ENCODE peak calls at places on chromosomes 2 and 18, in five cellular contexts. H is Peyer's patch; T is HAP-1; Y is naive thymus-derived CD8-positive, alpha-beta T cell; S is occipital lobe. F is an unnamed sample.

GRCh38 chr2:21270658-21271057 is 146.9 kb downstream of the TDRD15 start:
- DNase-seq in Y (no peak), T (no peak), H (no peak), S (no peak), F (peak; percentile 66)

GRCh38 chr2:28982381-28982950 is 1.4 kb downstream of the TOGARAM2 start:
- DNase-seq in H (no peak), T (no peak), S (no peak), Y (no peak), F (no peak)

GRCh38 chr2:143152219-143152618 is 23.0 kb downstream of the ARHGAP15 start:
- DNase-seq in S (no peak), Y (no peak), H (no peak), T (no peak), F (no peak)

GRCh38 chr2:85324639-85325465 is 2.9 kb downstream of the TGOLN2 start:
- DNase-seq in T (no peak), S (no peak), H (no peak), Y (no peak), F (no peak)

GRCh38 chr2:159903404-159904126 is 105.6 kb upstream of the CD302 start:
- DNase-seq in Y (peak; percentile 66), T (no peak), H (peak; percentile 62), S (no peak), F (peak; percentile 17)

GRCh38 chr2:233982421-233983121 is 65.4 kb downstream of the TRPM8 start:
- DNase-seq in H (no peak), Y (no peak), S (no peak), T (no peak), F (no peak)

GRCh38 chr2:219648963-219649362 is 21.5 kb downstream of the SLC4A3 start:
- DNase-seq in Y (no peak), T (no peak), H (no peak), S (no peak), F (no peak)

GRCh38 chr2:74441111-74441689 is 537 bp downstream of the RTKN start:
- DNase-seq in Y (no peak), S (no peak), H (no peak), T (no peak), F (no peak)

GRCh38 chr2:57497489-57498096 is 549.0 kb upstream of the VRK2 start:
- DNase-seq in H (peak; percentile 16), S (peak; percentile 20), T (peak; percentile 75), Y (no peak), F (peak; percentile 72)

GRCh38 chr2:36380624-36381481 is 25.3 kb downstream of the CRIM1 start:
- DNase-seq in S (no peak), T (no peak), H (no peak), Y (no peak), F (no peak)

GRCh38 chr2:66903126-66903654 is 468.3 kb downstream of the MEIS1 start:
- DNase-seq in T (no peak), S (no peak), Y (no peak), H (no peak), F (no peak)

GRCh38 chr2:16121986-16122390 is 181.6 kb downstream of the MYCN start:
- DNase-seq in S (no peak), H (no peak), T (no peak), Y (no peak), F (no peak)

GRCh38 chr2:158600155-158600802 is 143.5 kb downstream of the PKP4 start:
- DNase-seq in S (no peak), Y (no peak), H (no peak), T (no peak), F (peak; percentile 60)

GRCh38 chr18:79888016-79888415 is 63.4 kb downstream of the SLC66A2 start:
- DNase-seq in Y (no peak), T (no peak), H (no peak), S (no peak), F (no peak)

GRCh38 chr18:32200766-32201165 is 10.9 kb downstream of the MEP1B start:
- DNase-seq in S (no peak), Y (no peak), H (no peak), T (peak; percentile 24), F (no peak)

GRCh38 chr2:8475349-8476045 is 206.4 kb upstream of the ID2 start:
- DNase-seq in Y (no peak), T (no peak), S (no peak), H (no peak), F (no peak)

GRCh38 chr2:224405841-224406370 is 4.0 kb upstream of the FAM124B start:
- DNase-seq in Y (no peak), H (no peak), T (no peak), S (no peak), F (no peak)

GRCh38 chr18:63511285-63511684 is 30.9 kb upstream of the SERPINB12 start:
- DNase-seq in T (peak; percentile 54), Y (no peak), H (no peak), S (no peak), F (peak; percentile 46)

GRCh38 chr2:233003658-233004555 is 9.1 kb downstream of the NGEF start:
- DNase-seq in S (no peak), T (no peak), H (no peak), Y (no peak), F (no peak)

GRCh38 chr2:27211241-27211942 is 449 bp upstream of the ATRAID start:
- DNase-seq in T (no peak), Y (no peak), H (no peak), S (no peak), F (no peak)

GRCh38 chr2:230847883-230848388 is 16.8 kb upstream of the ITM2C start:
- DNase-seq in H (peak; percentile 89), T (peak; percentile 97), Y (peak; percentile 72), S (peak; percentile 70), F (peak; percentile 44)

GRCh38 chr2:56130463-56131070 is 53.2 kb upstream of the CCDC85A start:
- DNase-seq in H (no peak), T (peak; percentile 44), Y (no peak), S (no peak), F (peak; percentile 48)

F was measured in pons.